ENCODE peak calls at places on chromosomes 7 and 10, in seven cellular contexts. One of them, this sample, is unnamed.
A peak's percentile ranks its signal among the peaks of the same experiment; 100 is the strongest.

GRCh38 chr7:134823400-134823799 is 44.0 kb downstream of the CALD1 start:
- DNase-seq in fibroblast of the conjunctiva: peak; percentile 46
- DNase-seq in right lobe of liver: no peak
- DNase-seq in immature natural killer cell: no peak
- DNase-seq in tibial artery: no peak
- DNase-seq in amniotic stem cell: peak; percentile 27
- DNase-seq in upper lobe of right lung: no peak
- DNase-seq in this sample: peak; percentile 65

GRCh38 chr10:72828294-72828693 is 65.2 kb upstream of the OIT3 start:
- DNase-seq in fibroblast of the conjunctiva: no peak
- DNase-seq in right lobe of liver: no peak
- DNase-seq in immature natural killer cell: no peak
- DNase-seq in tibial artery: no peak
- DNase-seq in amniotic stem cell: no peak
- DNase-seq in upper lobe of right lung: no peak
- DNase-seq in this sample: no peak

GRCh38 chr10:113313048-113313611 is 239.7 kb upstream of the HABP2 start:
- DNase-seq in fibroblast of the conjunctiva: no peak
- DNase-seq in upper lobe of right lung: no peak
- DNase-seq in tibial artery: no peak
- DNase-seq in amniotic stem cell: no peak
- DNase-seq in immature natural killer cell: no peak
- DNase-seq in right lobe of liver: no peak
- DNase-seq in this sample: no peak

GRCh38 chr7:45627691-45628456 is 53.7 kb downstream of the ADCY1 start:
- DNase-seq in fibroblast of the conjunctiva: no peak
- DNase-seq in upper lobe of right lung: no peak
- DNase-seq in tibial artery: no peak
- DNase-seq in amniotic stem cell: no peak
- DNase-seq in immature natural killer cell: no peak
- DNase-seq in right lobe of liver: peak; percentile 13
- DNase-seq in this sample: no peak

GRCh38 chr10:110263164-110263563 is 41.6 kb downstream of the SMNDC1 start:
- DNase-seq in immature natural killer cell: no peak
- DNase-seq in fibroblast of the conjunctiva: no peak
- DNase-seq in right lobe of liver: no peak
- DNase-seq in upper lobe of right lung: no peak
- DNase-seq in amniotic stem cell: no peak
- DNase-seq in tibial artery: no peak
- DNase-seq in this sample: no peak

GRCh38 chr7:31991846-31992245 is 78.4 kb downstream of the PDE1C start:
- DNase-seq in amniotic stem cell: no peak
- DNase-seq in immature natural killer cell: no peak
- DNase-seq in tibial artery: no peak
- DNase-seq in right lobe of liver: no peak
- DNase-seq in fibroblast of the conjunctiva: no peak
- DNase-seq in upper lobe of right lung: no peak
- DNase-seq in this sample: no peak

GRCh38 chr7:130207642-130208041 is at the start of gene SSMEM1:
- DNase-seq in upper lobe of right lung: no peak
- DNase-seq in immature natural killer cell: no peak
- DNase-seq in tibial artery: no peak
- DNase-seq in right lobe of liver: no peak
- DNase-seq in fibroblast of the conjunctiva: peak; percentile 44
- DNase-seq in amniotic stem cell: peak; percentile 14
- DNase-seq in this sample: no peak

GRCh38 chr10:20887706-20888535 is 9.2 kb downstream of the NEBL start:
- DNase-seq in right lobe of liver: no peak
- DNase-seq in amniotic stem cell: no peak
- DNase-seq in immature natural killer cell: no peak
- DNase-seq in fibroblast of the conjunctiva: no peak
- DNase-seq in tibial artery: no peak
- DNase-seq in upper lobe of right lung: no peak
- DNase-seq in this sample: no peak

GRCh38 chr10:24616536-24616935 is 107.2 kb downstream of the ARHGAP21 start:
- DNase-seq in fibroblast of the conjunctiva: no peak
- DNase-seq in upper lobe of right lung: no peak
- DNase-seq in tibial artery: no peak
- DNase-seq in right lobe of liver: no peak
- DNase-seq in immature natural killer cell: no peak
- DNase-seq in amniotic stem cell: no peak
- DNase-seq in this sample: no peak

GRCh38 chr10:48478980-48479811 is 125.7 kb downstream of the ARHGAP22 start:
- DNase-seq in upper lobe of right lung: peak; percentile 45
- DNase-seq in right lobe of liver: peak; percentile 29
- DNase-seq in immature natural killer cell: no peak
- DNase-seq in fibroblast of the conjunctiva: no peak
- DNase-seq in amniotic stem cell: no peak
- DNase-seq in tibial artery: peak; percentile 56
- DNase-seq in this sample: no peak

GRCh38 chr7:129831424-129832058 is 121.2 kb downstream of the UBE2H start:
- DNase-seq in fibroblast of the conjunctiva: peak; percentile 80
- DNase-seq in tibial artery: no peak
- DNase-seq in amniotic stem cell: peak; percentile 24
- DNase-seq in right lobe of liver: no peak
- DNase-seq in upper lobe of right lung: no peak
- DNase-seq in immature natural killer cell: no peak
- DNase-seq in this sample: no peak

GRCh38 chr7:157521061-157521731 is 184.4 kb downstream of the DNAJB6 start:
- DNase-seq in fibroblast of the conjunctiva: no peak
- DNase-seq in amniotic stem cell: no peak
- DNase-seq in tibial artery: peak; percentile 61
- DNase-seq in right lobe of liver: peak; percentile 37
- DNase-seq in immature natural killer cell: no peak
- DNase-seq in upper lobe of right lung: peak; percentile 52
- DNase-seq in this sample: no peak

GRCh38 chr10:63767512-63767911 is 246.3 kb downstream of the REEP3 start:
- DNase-seq in fibroblast of the conjunctiva: no peak
- DNase-seq in amniotic stem cell: no peak
- DNase-seq in immature natural killer cell: no peak
- DNase-seq in upper lobe of right lung: no peak
- DNase-seq in tibial artery: no peak
- DNase-seq in right lobe of liver: no peak
- DNase-seq in this sample: no peak

GRCh38 chr10:112716924-112717348 is 233.1 kb upstream of the TCF7L2 start:
- DNase-seq in right lobe of liver: peak; percentile 64
- DNase-seq in fibroblast of the conjunctiva: peak; percentile 74
- DNase-seq in tibial artery: no peak
- DNase-seq in upper lobe of right lung: no peak
- DNase-seq in immature natural killer cell: no peak
- DNase-seq in amniotic stem cell: peak; percentile 29
- DNase-seq in this sample: no peak

GRCh38 chr10:29957887-29958330 is 101.5 kb downstream of the JCAD start:
- DNase-seq in upper lobe of right lung: no peak
- DNase-seq in immature natural killer cell: no peak
- DNase-seq in tibial artery: peak; percentile 95
- DNase-seq in right lobe of liver: peak; percentile 97
- DNase-seq in fibroblast of the conjunctiva: no peak
- DNase-seq in amniotic stem cell: no peak
- DNase-seq in this sample: no peak

GRCh38 chr10:62637249-62638061 is 167.1 kb upstream of the ADO start:
- DNase-seq in amniotic stem cell: no peak
- DNase-seq in immature natural killer cell: peak; percentile 81
- DNase-seq in upper lobe of right lung: no peak
- DNase-seq in right lobe of liver: no peak
- DNase-seq in tibial artery: no peak
- DNase-seq in fibroblast of the conjunctiva: no peak
- DNase-seq in this sample: no peak

GRCh38 chr7:120991133-120991532 is 2.6 kb downstream of the CPED1 start:
- DNase-seq in upper lobe of right lung: no peak
- DNase-seq in immature natural killer cell: no peak
- DNase-seq in fibroblast of the conjunctiva: no peak
- DNase-seq in tibial artery: no peak
- DNase-seq in amniotic stem cell: no peak
- DNase-seq in right lobe of liver: no peak
- DNase-seq in this sample: no peak

This sample was measured in HFF-Myc.